ENCODE peak calls at places on chromosomes 1 and 21, in four cellular contexts. One of them, this sample, is unnamed.

GRCh38 chr1:21673277-21673780 is 4.2 kb upstream of the RAP1GAP start:
- DNase-seq in D721Med: no peak
- DNase-seq in cardiac muscle cell: no peak
- DNase-seq in coronary artery: peak
- DNase-seq in this sample: peak

GRCh38 chr1:85447000-85447943 is 17.7 kb downstream of the DDAH1 start:
- DNase-seq in coronary artery: no peak
- DNase-seq in D721Med: no peak
- DNase-seq in cardiac muscle cell: no peak
- DNase-seq in this sample: peak

GRCh38 chr1:109201123-109201703 is 12.5 kb upstream of the SARS1 start:
- DNase-seq in D721Med: peak
- DNase-seq in coronary artery: no peak
- DNase-seq in cardiac muscle cell: peak
- DNase-seq in this sample: peak

GRCh38 chr1:204442376-204443259 is 31.0 kb upstream of the PPP1R15B start:
- DNase-seq in coronary artery: no peak
- DNase-seq in cardiac muscle cell: no peak
- DNase-seq in D721Med: no peak
- DNase-seq in this sample: no peak

GRCh38 chr1:162302660-162303344 is 73.9 kb downstream of the SPATA46 start:
- DNase-seq in D721Med: no peak
- DNase-seq in coronary artery: no peak
- DNase-seq in cardiac muscle cell: no peak
- DNase-seq in this sample: no peak

GRCh38 chr1:3352084-3352951 is 102.1 kb upstream of the ARHGEF16 start:
- DNase-seq in D721Med: no peak
- DNase-seq in coronary artery: peak
- DNase-seq in cardiac muscle cell: peak
- DNase-seq in this sample: no peak

GRCh38 chr1:197841158-197841557 is 61.3 kb upstream of the C1orf53 start:
- DNase-seq in D721Med: no peak
- DNase-seq in coronary artery: no peak
- DNase-seq in cardiac muscle cell: no peak
- DNase-seq in this sample: no peak

GRCh38 chr1:214747050-214747615 is 144.1 kb downstream of the CENPF start:
- DNase-seq in coronary artery: no peak
- DNase-seq in D721Med: no peak
- DNase-seq in cardiac muscle cell: no peak
- DNase-seq in this sample: no peak

GRCh38 chr1:64996541-64997257 is 30.4 kb upstream of the JAK1 start:
- DNase-seq in coronary artery: no peak
- DNase-seq in cardiac muscle cell: no peak
- DNase-seq in D721Med: no peak
- DNase-seq in this sample: no peak

GRCh38 chr1:164787834-164788231 is 228.8 kb downstream of the PBX1 start:
- DNase-seq in coronary artery: no peak
- DNase-seq in cardiac muscle cell: no peak
- DNase-seq in D721Med: no peak
- DNase-seq in this sample: no peak

GRCh38 chr1:162708286-162708685 is 76.0 kb downstream of the DDR2 start:
- DNase-seq in coronary artery: no peak
- DNase-seq in cardiac muscle cell: no peak
- DNase-seq in D721Med: no peak
- DNase-seq in this sample: no peak

GRCh38 chr1:63592536-63593302 is 492 bp upstream of the PGM1 start:
- DNase-seq in D721Med: peak
- DNase-seq in cardiac muscle cell: no peak
- DNase-seq in coronary artery: no peak
- DNase-seq in this sample: no peak

GRCh38 chr1:241499910-241500309 is 19.6 kb downstream of the FH start:
- DNase-seq in cardiac muscle cell: peak
- DNase-seq in coronary artery: no peak
- DNase-seq in D721Med: no peak
- DNase-seq in this sample: peak

GRCh38 chr1:78691995-78692747 is 42.5 kb downstream of the IFI44 start:
- DNase-seq in D721Med: no peak
- DNase-seq in coronary artery: no peak
- DNase-seq in cardiac muscle cell: no peak
- DNase-seq in this sample: no peak

GRCh38 chr1:230972855-230973271 is 5.8 kb downstream of the TTC13 start:
- DNase-seq in D721Med: no peak
- DNase-seq in coronary artery: no peak
- DNase-seq in cardiac muscle cell: no peak
- DNase-seq in this sample: no peak

GRCh38 chr1:50977575-50978143 is 7.6 kb downstream of the CDKN2C start:
- DNase-seq in cardiac muscle cell: peak
- DNase-seq in coronary artery: peak
- DNase-seq in D721Med: peak
- DNase-seq in this sample: no peak

GRCh38 chr1:154999651-155000474 is 2.7 kb upstream of the ZBTB7B start:
- DNase-seq in D721Med: no peak
- DNase-seq in cardiac muscle cell: peak
- DNase-seq in coronary artery: no peak
- DNase-seq in this sample: no peak

GRCh38 chr1:118983558-118984021 is 4.6 kb downstream of the TBX15 start:
- DNase-seq in D721Med: no peak
- DNase-seq in cardiac muscle cell: no peak
- DNase-seq in coronary artery: no peak
- DNase-seq in this sample: no peak

GRCh38 chr1:170623171-170623570 is 40.8 kb upstream of the PRRX1 start:
- DNase-seq in D721Med: no peak
- DNase-seq in cardiac muscle cell: no peak
- DNase-seq in coronary artery: no peak
- DNase-seq in this sample: peak

GRCh38 chr1:159900086-159900680 is at the start of gene CFAP45:
- DNase-seq in D721Med: no peak
- DNase-seq in cardiac muscle cell: peak
- DNase-seq in coronary artery: peak
- DNase-seq in this sample: no peak

GRCh38 chr1:43053040-43053439 is 94.4 kb upstream of the SLC2A1 start:
- DNase-seq in coronary artery: no peak
- DNase-seq in cardiac muscle cell: no peak
- DNase-seq in D721Med: no peak
- DNase-seq in this sample: no peak

GRCh38 chr21:14522689-14523088 is 23.4 kb downstream of the SAMSN1 start:
- DNase-seq in cardiac muscle cell: no peak
- DNase-seq in D721Med: no peak
- DNase-seq in coronary artery: no peak
- DNase-seq in this sample: no peak

GRCh38 chr1:63414691-63415090 is 47.3 kb downstream of the ALG6 start:
- DNase-seq in cardiac muscle cell: no peak
- DNase-seq in D721Med: no peak
- DNase-seq in coronary artery: no peak
- DNase-seq in this sample: no peak

GRCh38 chr1:154729598-154729997 is 121.6 kb upstream of the ADAR start:
- DNase-seq in cardiac muscle cell: no peak
- DNase-seq in D721Med: no peak
- DNase-seq in coronary artery: no peak
- DNase-seq in this sample: no peak

GRCh38 chr1:36023098-36023769 is 60.7 kb upstream of the TEKT2 start:
- DNase-seq in coronary artery: no peak
- DNase-seq in cardiac muscle cell: no peak
- DNase-seq in D721Med: no peak
- DNase-seq in this sample: no peak

GRCh38 chr21:23543334-23543733 is 2063.9 kb downstream of the MRPL39 start:
- DNase-seq in cardiac muscle cell: no peak
- DNase-seq in D721Med: no peak
- DNase-seq in coronary artery: no peak
- DNase-seq in this sample: no peak

GRCh38 chr1:201750934-201751333 is 78.0 kb upstream of the IPO9 start:
- DNase-seq in cardiac muscle cell: no peak
- DNase-seq in coronary artery: no peak
- DNase-seq in D721Med: no peak
- DNase-seq in this sample: no peak

GRCh38 chr1:2084306-2084705 is 34.1 kb downstream of the PRKCZ start:
- DNase-seq in D721Med: no peak
- DNase-seq in cardiac muscle cell: no peak
- DNase-seq in coronary artery: no peak
- DNase-seq in this sample: no peak

GRCh38 chr1:20282544-20282943 is 8.1 kb upstream of the VWA5B1 start:
- DNase-seq in D721Med: no peak
- DNase-seq in coronary artery: no peak
- DNase-seq in cardiac muscle cell: no peak
- DNase-seq in this sample: no peak

GRCh38 chr21:37509802-37510393 is 143.3 kb downstream of the DYRK1A start:
- DNase-seq in coronary artery: no peak
- DNase-seq in D721Med: no peak
- DNase-seq in cardiac muscle cell: no peak
- DNase-seq in this sample: no peak

GRCh38 chr1:39130297-39130696 is 74.2 kb upstream of the MACF1 start:
- DNase-seq in cardiac muscle cell: no peak
- DNase-seq in coronary artery: no peak
- DNase-seq in D721Med: no peak
- DNase-seq in this sample: no peak

GRCh38 chr1:218613105-218613504 is 268.0 kb downstream of the TGFB2 start:
- DNase-seq in cardiac muscle cell: no peak
- DNase-seq in coronary artery: no peak
- DNase-seq in D721Med: no peak
- DNase-seq in this sample: no peak

GRCh38 chr1:217369271-217369981 is 261.5 kb downstream of the GPATCH2 start:
- DNase-seq in D721Med: no peak
- DNase-seq in coronary artery: no peak
- DNase-seq in cardiac muscle cell: no peak
- DNase-seq in this sample: no peak

GRCh38 chr1:221961532-221962292 is 219.8 kb upstream of the DUSP10 start:
- DNase-seq in cardiac muscle cell: no peak
- DNase-seq in coronary artery: no peak
- DNase-seq in D721Med: no peak
- DNase-seq in this sample: peak

GRCh38 chr1:15939181-15940109 is 36.5 kb downstream of the ZBTB17 start:
- DNase-seq in cardiac muscle cell: no peak
- DNase-seq in D721Med: no peak
- DNase-seq in coronary artery: peak
- DNase-seq in this sample: no peak

GRCh38 chr21:44455524-44456206 is 355 bp downstream of the LRRC3 start:
- DNase-seq in D721Med: peak
- DNase-seq in cardiac muscle cell: peak
- DNase-seq in coronary artery: no peak
- DNase-seq in this sample: no peak
- TF ChIP-seq CTCF in D721Med: peak
- TF ChIP-seq CTCF in cardiac muscle cell: peak
- TF ChIP-seq CTCF in coronary artery: no peak
- TF ChIP-seq CTCF in this sample: peak

GRCh38 chr1:220843481-220844011 is 35.7 kb upstream of the HLX start:
- DNase-seq in D721Med: no peak
- DNase-seq in coronary artery: no peak
- DNase-seq in cardiac muscle cell: peak
- DNase-seq in this sample: peak

DNA sequence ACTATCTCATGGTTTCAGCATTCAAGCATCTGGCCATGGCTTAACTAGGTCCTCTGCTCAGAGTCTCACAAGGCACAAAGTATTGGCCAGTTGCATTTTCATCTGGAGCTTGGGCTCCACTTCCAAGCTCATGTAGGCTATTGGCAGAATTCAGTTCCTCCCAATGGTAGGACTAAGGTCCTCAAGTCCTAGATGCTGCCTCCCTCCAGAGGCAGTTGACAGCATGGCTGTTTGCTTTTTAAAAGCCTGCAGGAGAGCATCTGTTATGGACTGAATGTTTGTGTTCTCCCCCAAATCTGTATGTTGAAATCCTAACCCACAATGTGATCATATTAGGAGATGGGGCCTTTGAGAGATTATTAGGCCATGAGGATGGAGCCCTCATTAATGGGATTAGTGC is 38.0 kb upstream of the HLX start:
- DNase-seq in coronary artery: no peak
- DNase-seq in D721Med: no peak
- DNase-seq in cardiac muscle cell: no peak
- DNase-seq in this sample: no peak
- TF ChIP-seq CTCF in coronary artery: no peak
- TF ChIP-seq CTCF in D721Med: no peak
- TF ChIP-seq CTCF in cardiac muscle cell: no peak
- TF ChIP-seq CTCF in this sample: no peak

GRCh38 chr1:210374600-210374953 is 45.9 kb downstream of the HHAT start:
- DNase-seq in D721Med: no peak
- DNase-seq in cardiac muscle cell: no peak
- DNase-seq in coronary artery: no peak
- DNase-seq in this sample: no peak

GRCh38 chr1:210373878-210374599 is 45.3 kb downstream of the HHAT start:
- DNase-seq in cardiac muscle cell: peak
- DNase-seq in coronary artery: no peak
- DNase-seq in D721Med: no peak
- DNase-seq in this sample: peak

GRCh38 chr1:210378721-210379120 is 50.0 kb downstream of the HHAT start:
- DNase-seq in coronary artery: no peak
- DNase-seq in cardiac muscle cell: no peak
- DNase-seq in D721Med: no peak
- DNase-seq in this sample: no peak

GRCh38 chr1:210376836-210377377 is 48.2 kb downstream of the HHAT start:
- DNase-seq in D721Med: no peak
- DNase-seq in coronary artery: no peak
- DNase-seq in cardiac muscle cell: no peak
- DNase-seq in this sample: no peak

DNA sequence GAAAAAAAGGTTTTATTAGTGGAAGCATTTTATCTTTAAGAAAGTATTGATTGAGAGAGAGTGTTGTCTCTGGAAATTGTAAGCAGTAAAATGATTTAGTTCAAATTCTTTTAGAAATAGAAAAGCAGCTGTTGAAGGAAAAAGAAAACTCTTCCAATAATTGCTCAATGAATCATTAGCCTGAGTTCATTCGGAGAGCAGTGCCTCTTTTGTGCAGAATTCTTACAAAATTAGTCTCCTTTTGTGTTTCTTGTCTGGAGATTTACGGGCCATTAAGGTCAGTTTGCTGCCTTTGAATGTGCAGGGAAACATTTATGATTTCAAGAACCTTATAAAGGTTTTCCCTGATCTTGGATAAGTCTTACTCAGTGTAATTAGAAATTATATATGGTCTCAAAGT is 49.2 kb downstream of the HHAT start:
- DNase-seq in D721Med: no peak
- DNase-seq in coronary artery: no peak
- DNase-seq in cardiac muscle cell: no peak
- DNase-seq in this sample: no peak
- TF ChIP-seq CTCF in D721Med: no peak
- TF ChIP-seq CTCF in coronary artery: no peak
- TF ChIP-seq CTCF in cardiac muscle cell: no peak
- TF ChIP-seq CTCF in this sample: no peak

GRCh38 chr1:32413507-32414185 is 19.4 kb upstream of the BSDC1 start:
- DNase-seq in coronary artery: no peak
- DNase-seq in D721Med: no peak
- DNase-seq in cardiac muscle cell: peak
- DNase-seq in this sample: peak
- TF ChIP-seq CTCF in coronary artery: peak
- TF ChIP-seq CTCF in D721Med: peak
- TF ChIP-seq CTCF in cardiac muscle cell: peak
- TF ChIP-seq CTCF in this sample: peak

GRCh38 chr21:28742527-28742926 is 250.2 kb downstream of the LTN1 start:
- DNase-seq in D721Med: no peak
- DNase-seq in coronary artery: no peak
- DNase-seq in cardiac muscle cell: no peak
- DNase-seq in this sample: no peak
- TF ChIP-seq CTCF in D721Med: peak
- TF ChIP-seq CTCF in coronary artery: no peak
- TF ChIP-seq CTCF in cardiac muscle cell: peak
- TF ChIP-seq CTCF in this sample: peak

This sample was measured in AG09319.